ENCODE peak calls at places on chromosomes 2 and 18, in four cellular contexts. P is HepG2, K is GM12878, F is K562. X is an unnamed sample.
A peak's percentile ranks its signal among the peaks of the same experiment; 100 is the strongest.

GRCh38 chr2:173881466-173881865 is 83.7 kb downstream of the SP3 start:
- DNase-seq in P (no peak), K (no peak), F (no peak), X (no peak)

GRCh38 chr18:76351961-76352581 is 143.0 kb downstream of the ZNF516 start:
- DNase-seq in P (peak; percentile 80), K (no peak), F (no peak), X (no peak)

GRCh38 chr2:36570416-36570815 is 27.6 kb downstream of the FEZ2 start:
- DNase-seq in P (no peak), K (no peak), F (no peak), X (no peak)

GRCh38 chr2:106142683-106143082 is 51.4 kb downstream of the UXS1 start:
- DNase-seq in P (no peak), K (no peak), F (no peak), X (no peak)

GRCh38 chr18:79756143-79756500 is 41.6 kb upstream of the KCNG2 start:
- DNase-seq in P (no peak), K (no peak), F (no peak), X (no peak)

GRCh38 chr2:72185166-72185565 is 37.5 kb upstream of the CYP26B1 start:
- DNase-seq in P (no peak), K (no peak), F (no peak), X (no peak)

GRCh38 chr2:219289537-219290361 is 10.6 kb downstream of the DNAJB2 start:
- DNase-seq in P (no peak), K (no peak), F (peak; percentile 24), X (no peak)

GRCh38 chr2:27655155-27655951 is 8.1 kb downstream of the SUPT7L start:
- DNase-seq in P (no peak), K (no peak), F (no peak), X (no peak)

GRCh38 chr2:59790186-59791142 is 763.0 kb downstream of the BCL11A start:
- DNase-seq in P (no peak), K (no peak), F (no peak), X (no peak)

GRCh38 chr2:58973831-58974281 is 732.7 kb upstream of the FANCL start:
- DNase-seq in P (no peak), K (no peak), F (no peak), X (no peak)

GRCh38 chr2:120439637-120440384 is 93.9 kb downstream of the INHBB start:
- DNase-seq in P (peak; percentile 49), K (no peak), F (no peak), X (no peak)
- H2AFZ ChIP-seq in P (no peak overlapping the region), K (no peak overlapping the region), F (no peak overlapping the region), X (no peak overlapping the region)

GRCh38 chr2:200509227-200509607 is 651 bp downstream of the KCTD18 start:
- DNase-seq in P (no peak), K (no peak), F (peak; percentile 24), X (peak; percentile 48)
- TF ChIP-seq ATF2 in P (no peak), K (no peak), F (no peak), X (no peak)

GRCh38 chr18:70781860-70782453 is 493.1 kb downstream of the SOCS6 start:
- DNase-seq in P (peak; percentile 27), K (peak; percentile 15), F (peak; percentile 16), X (peak; percentile 86)
- H2AFZ ChIP-seq in P (no peak overlapping the region), K (no peak overlapping the region), F (no peak overlapping the region), X (no peak overlapping the region)

DNA sequence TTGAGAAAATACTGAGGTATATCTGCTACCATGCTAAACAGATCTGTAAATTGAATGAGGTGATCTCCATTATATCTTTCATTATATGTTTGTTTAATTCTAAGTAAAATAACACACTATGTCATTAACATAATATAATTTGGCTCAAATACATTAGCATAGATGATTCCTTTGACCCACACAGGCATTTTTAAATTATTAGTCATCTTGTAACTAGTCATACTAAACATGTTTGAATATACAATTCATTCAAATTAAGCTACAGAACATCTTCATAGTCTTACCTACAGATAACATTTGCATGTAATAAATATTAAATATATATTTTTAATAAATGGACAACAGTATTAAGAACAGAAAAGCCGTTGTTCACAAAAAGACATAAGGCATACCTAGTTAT is 52.7 kb upstream of the KYNU start:
- DNase-seq in P (no peak), K (no peak), F (no peak), X (no peak)
- TF ChIP-seq ATF2 in P (no peak), K (no peak), F (no peak), X (no peak)

GRCh38 chr2:156892449-156893335 is 364.8 kb upstream of the GALNT5 start:
- DNase-seq in P (peak; percentile 34), K (peak; percentile 7), F (no peak), X (peak; percentile 49)
- H2AFZ ChIP-seq in P (peak overlapping the region; percentile 37), K (no peak overlapping the region), F (peak overlapping the region; percentile 88), X (peak overlapping the region; percentile 77)

GRCh38 chr18:9750606-9751304 is 42.7 kb downstream of the RAB31 start:
- DNase-seq in P (no peak), K (no peak), F (no peak), X (peak; percentile 11)
- TF ChIP-seq ATF2 in P (no peak), K (no peak), F (no peak), X (no peak)

GRCh38 chr2:145186303-145186702 is 666.4 kb upstream of the ZEB2 start:
- DNase-seq in P (no peak), K (no peak), F (no peak), X (no peak)
- H2AFZ ChIP-seq in P (no peak overlapping the region), K (no peak overlapping the region), F (peak overlapping the region; percentile 58), X (no peak overlapping the region)

GRCh38 chr2:212548459-212548815 is 9.8 kb upstream of the ERBB4 start:
- DNase-seq in P (peak; percentile 42), K (no peak), F (no peak), X (no peak)
- TF ChIP-seq ATF2 in P (no peak), K (no peak), F (no peak), X (no peak)